ENCODE peak calls at places on chromosome 1, in ten cellular contexts. W is breast epithelium, K is fibroblast of lung, S is K562, T is right atrium auricular region, J is heart right ventricle, O is BJ, N is lower lobe of right lung, B is transverse colon, Z is small intestine. I is an unnamed sample. For H3K27me3, the result is how much of the 10 kb centered on the place peaks cover.

GRCh38 chr1:87953732-87954344 is 625.2 kb downstream of the LMO4 start:
- DNase-seq in T (peak), J (peak), B (peak), S (peak), K (peak), N (peak), W (peak), Z (peak), O (no peak), I (peak)

GRCh38 chr1:33094971-33095604 is 14.1 kb downstream of the AZIN2 start:
- DNase-seq in Z (peak), J (no peak), K (peak), S (peak), N (no peak), W (peak), B (peak), T (peak), O (no peak), I (no peak)

GRCh38 chr1:205355054-205355453 is 1.7 kb downstream of the KLHDC8A start:
- DNase-seq in O (no peak), S (no peak), B (peak), Z (peak), K (peak), J (no peak), T (no peak), N (peak), W (peak), I (no peak)

GRCh38 chr1:116122955-116123757 is 12.0 kb downstream of the MAB21L3 start:
- DNase-seq in K (peak), Z (peak), N (peak), W (no peak), O (peak), S (no peak), T (no peak), J (no peak), B (peak), I (no peak)

GRCh38 chr1:171583581-171584194 is 38.4 kb upstream of the MYOCOS start:
- DNase-seq in S (no peak), Z (no peak), B (no peak), K (peak), O (no peak), N (no peak), J (no peak), T (no peak), W (no peak), I (no peak)

GRCh38 chr1:119554188-119554587 is 47.2 kb downstream of the HSD3B1 start:
- DNase-seq in Z (no peak), O (no peak), J (no peak), T (no peak), S (no peak), N (no peak), W (no peak), B (no peak), K (peak), I (no peak)

GRCh38 chr1:39214714-39214997 is 10.2 kb downstream of the MACF1 start:
- DNase-seq in N (no peak), J (no peak), Z (no peak), B (no peak), K (no peak), T (no peak), O (no peak), S (no peak), W (no peak), I (no peak)

GRCh38 chr1:150420560-150421265 is 56.8 kb downstream of the RPRD2 start:
- DNase-seq in T (no peak), N (no peak), K (peak), W (no peak), S (no peak), O (no peak), B (no peak), J (no peak), Z (no peak), I (no peak)

GRCh38 chr1:65308781-65309316 is 494 bp upstream of the DNAJC6 start:
- DNase-seq in O (no peak), B (no peak), J (no peak), T (no peak), Z (no peak), S (no peak), N (no peak), W (no peak), K (no peak), I (no peak)

GRCh38 chr1:162074548-162074947 is 5.1 kb downstream of the NOS1AP start:
- DNase-seq in T (no peak), K (peak), B (no peak), Z (no peak), S (no peak), J (no peak), W (no peak), O (no peak), N (no peak), I (no peak)

GRCh38 chr1:119038363-119038762 is 50.2 kb upstream of the TBX15 start:
- DNase-seq in W (no peak), S (no peak), K (no peak), O (no peak), J (no peak), N (no peak), Z (no peak), B (no peak), T (no peak), I (no peak)

GRCh38 chr1:173330149-173330951 is 123.2 kb upstream of the TNFSF4 start:
- DNase-seq in T (no peak), K (peak), O (peak), J (no peak), S (peak), N (no peak), B (no peak), Z (no peak), W (no peak), I (no peak)

GRCh38 chr1:22287273-22287672 is 144.4 kb upstream of the WNT4 start:
- DNase-seq in T (no peak), N (no peak), Z (no peak), O (no peak), W (no peak), S (no peak), J (no peak), B (no peak), K (no peak), I (no peak)

GRCh38 chr1:17460265-17460664 is 20.8 kb upstream of the RCC2 start:
- DNase-seq in Z (no peak), O (no peak), B (no peak), S (no peak), W (peak), J (no peak), T (no peak), K (no peak), N (no peak), I (no peak)

GRCh38 chr1:199685369-199685768 is 342.1 kb upstream of the NR5A2 start:
- DNase-seq in Z (peak), W (no peak), O (peak), T (no peak), N (no peak), S (no peak), B (no peak), K (peak), J (no peak), I (no peak)

GRCh38 chr1:94044891-94045290 is 76.1 kb downstream of the ABCA4 start:
- DNase-seq in K (no peak), B (no peak), T (no peak), O (no peak), W (no peak), S (no peak), J (no peak), Z (no peak), N (no peak), I (no peak)

GRCh38 chr1:61183471-61184034 is 101.2 kb downstream of the NFIA start:
- DNase-seq in N (no peak), O (no peak), Z (peak), B (peak), W (peak), K (peak), S (peak), J (peak), T (no peak), I (peak)

GRCh38 chr1:230861489-230861888 is 6.8 kb downstream of the C1orf198 start:
- DNase-seq in B (no peak), K (no peak), S (peak), Z (no peak), N (no peak), J (no peak), T (no peak), O (no peak), W (no peak), I (no peak)

GRCh38 chr1:230857077-230857476 is 11.2 kb downstream of the C1orf198 start:
- DNase-seq in T (no peak), O (no peak), W (no peak), B (no peak), K (peak), S (no peak), J (no peak), Z (no peak), N (no peak), I (no peak)

GRCh38 chr1:67078291-67078690 is 24.3 kb upstream of the SLC35D1 start:
- DNase-seq in J (no peak), T (no peak), Z (no peak), O (no peak), N (no peak), B (no peak), S (no peak), W (no peak), K (no peak), I (no peak)

GRCh38 chr1:8460132-8460544 is 142.2 kb downstream of the SLC45A1 start:
- DNase-seq in J (no peak), T (no peak), S (no peak), K (no peak), N (no peak), W (no peak), Z (no peak), O (no peak), B (no peak), I (no peak)

GRCh38 chr1:208242829-208243521 is 1.2 kb downstream of the PLXNA2 start:
- DNase-seq in B (peak), W (no peak), N (no peak), S (peak), K (peak), Z (peak), O (no peak), T (no peak), J (peak), I (no peak)

GRCh38 chr1:118338991-118339390 is 154.0 kb upstream of the SPAG17 start:
- DNase-seq in K (peak), W (no peak), T (no peak), Z (no peak), B (no peak), O (no peak), N (no peak), J (no peak), S (no peak), I (no peak)

GRCh38 chr1:83511327-83511726 is 487.6 kb downstream of the TTLL7 start:
- DNase-seq in Z (no peak), K (peak), T (no peak), W (no peak), J (no peak), B (no peak), N (no peak), O (no peak), S (no peak), I (no peak)

GRCh38 chr1:208146650-208147049 is 97.5 kb downstream of the PLXNA2 start:
- DNase-seq in S (no peak), J (no peak), W (no peak), B (no peak), T (no peak), O (no peak), N (no peak), Z (no peak), K (no peak), I (no peak)

GRCh38 chr1:94247146-94248094 is 10.0 kb upstream of the ARHGAP29 start:
- DNase-seq in B (peak), Z (peak), T (peak), S (peak), N (peak), O (no peak), K (peak), J (peak), W (peak), I (peak)

GRCh38 chr1:64519921-64520320 is 50.0 kb downstream of the CACHD1 start:
- DNase-seq in K (peak), W (no peak), O (no peak), T (no peak), S (no peak), Z (no peak), J (no peak), B (no peak), N (no peak), I (no peak)

GRCh38 chr1:56200921-56201320 is 378.4 kb downstream of the PLPP3 start:
- DNase-seq in Z (no peak), J (no peak), S (no peak), N (no peak), O (no peak), T (no peak), W (no peak), B (no peak), K (no peak), I (no peak)

GRCh38 chr1:30885580-30886513 is 22.7 kb downstream of the SDC3 start:
- DNase-seq in S (peak), B (no peak), K (no peak), O (no peak), Z (no peak), J (no peak), W (peak), N (no peak), T (no peak), I (no peak)

GRCh38 chr1:9319789-9320519 is 27.3 kb downstream of the SPSB1 start:
- DNase-seq in N (no peak), B (no peak), W (no peak), J (no peak), O (no peak), K (no peak), S (no peak), Z (peak), T (no peak), I (no peak)

GRCh38 chr1:248696261-248696660 is 6.3 kb downstream of the OR14I1 start:
- DNase-seq in Z (peak), N (no peak), W (no peak), T (no peak), B (peak), S (no peak), J (no peak), O (no peak), K (no peak), I (no peak)

GRCh38 chr1:119827010-119827409 is 15.8 kb upstream of the REG4 start:
- DNase-seq in W (no peak), T (no peak), K (no peak), J (no peak), O (no peak), Z (no peak), S (peak), N (no peak), B (no peak), I (no peak)

GRCh38 chr1:58883037-58883887 is 99.4 kb upstream of the JUN start:
- DNase-seq in T (peak), B (peak), O (peak), J (peak), K (peak), W (peak), Z (peak), N (peak), S (peak), I (peak)

GRCh38 chr1:67700692-67701410 is 15.8 kb downstream of the GADD45A start:
- DNase-seq in N (no peak), O (no peak), T (no peak), B (no peak), W (no peak), K (peak), J (no peak), S (peak), Z (peak), I (no peak)

GRCh38 chr1:226670062-226670461 is 69.0 kb downstream of the ITPKB start:
- DNase-seq in W (no peak), S (no peak), O (no peak), T (no peak), Z (no peak), B (no peak), J (no peak), N (no peak), K (no peak), I (no peak)

GRCh38 chr1:58874757-58875755 is 91.2 kb upstream of the JUN start:
- DNase-seq in Z (peak), J (peak), N (no peak), T (peak), B (no peak), O (peak), K (peak), S (no peak), W (peak), I (peak)

DNA sequence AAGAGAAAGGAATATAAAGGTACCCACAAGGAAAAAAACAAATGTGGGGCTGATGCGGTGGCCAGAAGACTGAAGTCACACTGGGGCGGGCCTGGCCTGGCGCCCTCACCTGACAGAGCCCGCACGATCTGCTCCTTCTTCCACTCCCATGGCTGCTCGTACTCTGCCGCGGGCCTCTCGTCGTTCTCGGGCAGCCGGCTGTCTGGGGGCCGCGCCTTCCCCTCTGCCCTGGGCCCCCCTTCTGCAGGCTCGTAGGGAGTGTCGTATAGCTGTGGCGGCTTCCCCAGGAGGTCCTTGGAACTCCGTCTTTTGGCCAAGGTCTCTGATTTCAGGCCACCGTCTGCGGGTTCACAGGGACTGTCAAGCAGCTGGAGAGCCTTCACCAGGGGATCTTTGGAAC is 13.1 kb upstream of the TDRD10 start:
- DNase-seq in T (no peak), S (no peak), O (no peak), N (no peak), B (no peak), J (no peak), Z (no peak), W (no peak), K (no peak), I (no peak)
- H3K27me3 ChIP-seq in T (under half), S (under half), O (under half), N (under half), B (under half), J (under half), Z (under half), W (under half), K (under half), I (under half)

DNA sequence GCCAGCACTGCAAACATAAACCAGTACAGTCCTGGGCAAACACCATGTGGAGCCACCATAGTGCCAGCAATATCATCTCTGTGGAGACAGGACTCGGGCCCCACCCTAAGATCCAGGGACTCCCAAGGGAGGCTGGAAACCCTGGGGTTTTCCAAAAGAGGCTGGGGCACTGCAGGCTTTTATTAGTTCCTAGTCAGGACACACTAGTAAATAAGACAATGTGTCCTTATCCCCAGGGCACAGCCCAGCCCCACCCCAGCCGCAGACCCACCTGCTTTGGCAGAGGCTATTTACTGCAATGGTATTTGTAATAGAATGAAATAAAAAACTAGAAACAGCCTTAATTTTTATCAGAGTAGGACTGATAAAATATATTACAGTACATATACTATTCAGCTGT is 486 bp upstream of the GJB3 start:
- DNase-seq in K (no peak), S (no peak), B (no peak), J (no peak), W (no peak), T (no peak), O (no peak), N (no peak), Z (no peak), I (no peak)
- H3K27me3 ChIP-seq in K (under half), S (half or more), B (under half), J (under half), W (under half), T (under half), O (under half), N (under half), Z (under half), I (half or more)

GRCh38 chr1:50419907-50420248 is 3.4 kb downstream of the DMRTA2 start:
- DNase-seq in O (no peak), K (no peak), W (no peak), S (peak), Z (no peak), B (no peak), T (no peak), N (no peak), J (no peak), I (no peak)

GRCh38 chr1:50421768-50422674 is 1.2 kb downstream of the DMRTA2 start:
- DNase-seq in N (no peak), B (no peak), K (no peak), Z (no peak), W (no peak), T (no peak), O (no peak), S (no peak), J (no peak), I (no peak)

GRCh38 chr1:50421366-50421748 is 1.9 kb downstream of the DMRTA2 start:
- DNase-seq in N (no peak), K (no peak), W (no peak), Z (no peak), B (no peak), T (no peak), S (no peak), O (no peak), J (no peak), I (no peak)

GRCh38 chr1:50420283-50420682 is 3.0 kb downstream of the DMRTA2 start:
- DNase-seq in J (no peak), S (no peak), B (no peak), O (no peak), K (no peak), T (no peak), N (no peak), W (no peak), Z (no peak), I (no peak)

GRCh38 chr1:50420689-50421365 is 2.4 kb downstream of the DMRTA2 start:
- DNase-seq in J (no peak), K (no peak), T (no peak), N (no peak), O (no peak), Z (no peak), W (no peak), S (no peak), B (no peak), I (no peak)
- H3K27me3 ChIP-seq in J (half or more), K (half or more), T (half or more), N (half or more), O (half or more), Z (under half), W (under half), S (half or more), B (half or more), I (half or more)

DNA sequence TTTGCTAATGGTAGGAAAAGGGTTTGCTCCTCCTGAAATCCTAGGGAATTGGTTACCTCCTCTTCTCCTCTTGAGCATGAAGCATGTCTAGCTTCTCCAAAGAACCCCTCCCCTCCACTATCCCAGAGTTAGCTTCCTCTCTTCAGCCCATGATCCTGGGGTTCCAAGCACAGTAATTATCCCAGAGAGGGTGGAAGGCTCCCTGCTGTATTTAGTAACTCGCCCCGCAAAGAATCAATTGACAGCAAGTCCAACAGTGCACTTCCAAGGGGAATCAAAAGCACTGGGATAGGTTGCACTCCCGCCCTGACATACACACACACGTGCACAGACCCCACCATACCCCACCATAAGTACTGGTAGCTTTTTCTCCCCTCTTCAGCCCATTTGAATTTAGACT is 3.1 kb downstream of the S100A8 start:
- DNase-seq in O (no peak), W (no peak), N (no peak), Z (no peak), B (no peak), J (no peak), S (no peak), T (no peak), K (no peak), I (no peak)
- H3K27me3 ChIP-seq in O (under half), W (under half), N (under half), Z (under half), B (under half), J (under half), S (under half), T (under half), K (under half), I (under half)

GRCh38 chr1:96482615-96483014 is 239.0 kb upstream of the PTBP2 start:
- DNase-seq in N (no peak), J (no peak), S (no peak), B (no peak), Z (no peak), K (no peak), T (no peak), O (no peak), W (no peak), I (no peak)
- H3K27me3 ChIP-seq in N (under half), J (under half), S (under half), B (under half), Z (under half), K (under half), T (under half), O (under half), W (under half), I (under half)

GRCh38 chr1:85612704-85613361 is 32.3 kb downstream of the CCN1 start:
- DNase-seq in K (peak), T (no peak), S (peak), N (no peak), B (no peak), O (peak), Z (peak), W (no peak), J (no peak), I (no peak)
- H3K27me3 ChIP-seq in K (under half), T (under half), S (under half), N (under half), B (under half), O (under half), Z (under half), W (under half), J (under half), I (under half)